ENCODE peak calls at places on chromosomes 4 and X, in four cellular contexts. One of them, this sample, is unnamed.

GRCh38 chrX:65668362-65669310 is 1.2 kb downstream of the MSN start:
- DNase-seq in K562: peak
- DNase-seq in HCT116: peak
- DNase-seq in H1: peak
- DNase-seq in this sample: no peak

GRCh38 chr4:16140520-16141249 is 56.9 kb upstream of the PROM1 start:
- DNase-seq in HCT116: peak
- DNase-seq in H1: no peak
- DNase-seq in K562: no peak
- DNase-seq in this sample: peak

GRCh38 chrX:48467331-48467761 is 2.7 kb downstream of the SLC38A5 start:
- DNase-seq in H1: no peak
- DNase-seq in K562: peak
- DNase-seq in HCT116: no peak
- DNase-seq in this sample: no peak

GRCh38 chr4:99856166-99856565 is 38.1 kb downstream of the LAMTOR3 start:
- DNase-seq in K562: no peak
- DNase-seq in H1: no peak
- DNase-seq in HCT116: peak
- DNase-seq in this sample: no peak

GRCh38 chr4:187827631-187828030 is 167.9 kb upstream of the ZFP42 start:
- DNase-seq in HCT116: no peak
- DNase-seq in H1: no peak
- DNase-seq in K562: no peak
- DNase-seq in this sample: no peak

GRCh38 chr4:76998251-76998901 is 48.8 kb downstream of the SEPTIN11 start:
- DNase-seq in K562: no peak
- DNase-seq in H1: no peak
- DNase-seq in HCT116: no peak
- DNase-seq in this sample: no peak

GRCh38 chr4:47017081-47017480 is 14.3 kb upstream of the GABRB1 start:
- DNase-seq in K562: no peak
- DNase-seq in HCT116: no peak
- DNase-seq in H1: no peak
- DNase-seq in this sample: no peak

GRCh38 chr4:53821179-53821851 is 230.0 kb upstream of the LNX1 start:
- DNase-seq in HCT116: no peak
- DNase-seq in H1: no peak
- DNase-seq in K562: no peak
- DNase-seq in this sample: no peak

GRCh38 chr4:78693777-78694456 is 82.2 kb upstream of the BMP2K start:
- DNase-seq in K562: no peak
- DNase-seq in HCT116: no peak
- DNase-seq in H1: no peak
- DNase-seq in this sample: no peak

GRCh38 chrX:13778916-13779315 is 38.0 kb downstream of the GPM6B start:
- DNase-seq in HCT116: no peak
- DNase-seq in H1: no peak
- DNase-seq in K562: no peak
- DNase-seq in this sample: no peak

GRCh38 chrX:16005899-16006298 is 117.5 kb upstream of the GRPR start:
- DNase-seq in HCT116: no peak
- DNase-seq in H1: no peak
- DNase-seq in K562: no peak
- DNase-seq in this sample: no peak

GRCh38 chr4:79442422-79442821 is 34.4 kb upstream of the GK2 start:
- DNase-seq in HCT116: no peak
- DNase-seq in K562: no peak
- DNase-seq in H1: no peak
- DNase-seq in this sample: no peak

GRCh38 chr4:108889696-108890475 is 127.0 kb upstream of the ETNPPL start:
- DNase-seq in H1: no peak
- DNase-seq in HCT116: no peak
- DNase-seq in K562: no peak
- DNase-seq in this sample: no peak

GRCh38 chr4:76301068-76301774 is 5.3 kb upstream of the STBD1 start:
- DNase-seq in K562: peak
- DNase-seq in HCT116: peak
- DNase-seq in H1: no peak
- DNase-seq in this sample: peak

GRCh38 chr4:38663021-38663800 is 788 bp upstream of the KLF3 start:
- DNase-seq in K562: no peak
- DNase-seq in HCT116: no peak
- DNase-seq in H1: peak
- DNase-seq in this sample: no peak

GRCh38 chr4:146245899-146246298 is 31.6 kb downstream of the REELD1 start:
- DNase-seq in H1: no peak
- DNase-seq in K562: no peak
- DNase-seq in HCT116: no peak
- DNase-seq in this sample: no peak

GRCh38 chr4:114005569-114006442 is 26.4 kb upstream of the ARSJ start:
- DNase-seq in K562: no peak
- DNase-seq in HCT116: no peak
- DNase-seq in H1: no peak
- DNase-seq in this sample: no peak
- TF ChIP-seq FOSL1 in K562: no peak
- TF ChIP-seq FOSL1 in HCT116: no peak
- TF ChIP-seq FOSL1 in H1: no peak
- TF ChIP-seq FOSL1 in this sample: no peak

GRCh38 chr4:184385705-184386141 is 88.6 kb downstream of the IRF2 start:
- DNase-seq in K562: no peak
- DNase-seq in H1: no peak
- DNase-seq in HCT116: no peak
- DNase-seq in this sample: peak

GRCh38 chr4:184387351-184387750 is 87.0 kb downstream of the IRF2 start:
- DNase-seq in HCT116: no peak
- DNase-seq in H1: no peak
- DNase-seq in K562: no peak
- DNase-seq in this sample: no peak

GRCh38 chr4:184388106-184388505 is 86.2 kb downstream of the IRF2 start:
- DNase-seq in K562: no peak
- DNase-seq in HCT116: no peak
- DNase-seq in H1: no peak
- DNase-seq in this sample: no peak

GRCh38 chr4:184384810-184385557 is 89.4 kb downstream of the IRF2 start:
- DNase-seq in K562: no peak
- DNase-seq in H1: no peak
- DNase-seq in HCT116: no peak
- DNase-seq in this sample: no peak

GRCh38 chr4:184386271-184386781 is 88.0 kb downstream of the IRF2 start:
- DNase-seq in HCT116: no peak
- DNase-seq in H1: no peak
- DNase-seq in K562: peak
- DNase-seq in this sample: no peak
- TF ChIP-seq FOSL1 in HCT116: no peak
- TF ChIP-seq FOSL1 in H1: no peak
- TF ChIP-seq FOSL1 in K562: peak
- TF ChIP-seq FOSL1 in this sample: no peak

DNA sequence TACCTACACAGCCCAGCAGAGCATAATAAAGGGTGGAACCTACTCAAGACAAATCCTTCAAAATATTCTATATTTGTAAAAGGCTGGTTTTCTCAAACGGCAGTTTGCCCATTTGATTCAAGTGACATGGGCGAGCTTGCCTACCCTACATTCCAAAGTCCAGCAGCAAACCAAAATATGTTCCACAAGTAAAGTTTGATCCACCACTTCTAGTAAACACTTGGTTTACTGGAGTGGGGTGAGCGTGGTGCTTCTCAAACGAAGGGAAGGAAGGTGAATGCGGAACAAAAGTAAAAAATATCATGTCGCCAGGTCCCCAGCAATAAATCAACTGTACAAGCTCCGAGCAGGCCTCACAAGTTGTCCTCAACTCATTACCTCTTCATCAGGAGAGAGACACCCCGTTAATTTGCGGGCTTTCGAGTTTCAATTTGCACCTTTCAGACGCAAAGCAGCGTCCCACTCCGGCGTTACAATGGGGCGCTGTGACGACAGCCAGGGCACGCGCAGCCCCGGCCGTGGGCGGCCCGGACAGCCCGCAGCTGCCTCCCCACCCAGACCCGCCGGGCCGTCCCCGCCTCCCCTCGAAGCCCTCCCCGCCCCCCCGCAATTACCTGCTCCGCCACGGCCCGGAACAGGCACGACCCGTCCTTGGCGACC is 1.1 kb downstream of the OTUD4 start:
- DNase-seq in H1: peak
- DNase-seq in K562: peak
- DNase-seq in HCT116: peak
- DNase-seq in this sample: peak
- TF ChIP-seq FOSL1 in H1: no peak
- TF ChIP-seq FOSL1 in K562: no peak
- TF ChIP-seq FOSL1 in HCT116: no peak
- TF ChIP-seq FOSL1 in this sample: no peak

GRCh38 chr4:40316333-40316781 is 18.8 kb upstream of the CHRNA9 start:
- DNase-seq in HCT116: no peak
- DNase-seq in H1: no peak
- DNase-seq in K562: no peak
- DNase-seq in this sample: no peak
- TF ChIP-seq FOSL1 in HCT116: no peak
- TF ChIP-seq FOSL1 in H1: no peak
- TF ChIP-seq FOSL1 in K562: no peak
- TF ChIP-seq FOSL1 in this sample: no peak

GRCh38 chr4:67697860-67698655 is 2.9 kb downstream of the UBA6 start:
- DNase-seq in K562: no peak
- DNase-seq in HCT116: no peak
- DNase-seq in H1: no peak
- DNase-seq in this sample: no peak
- TF ChIP-seq FOSL1 in K562: peak
- TF ChIP-seq FOSL1 in HCT116: no peak
- TF ChIP-seq FOSL1 in H1: no peak
- TF ChIP-seq FOSL1 in this sample: no peak

GRCh38 chr4:72375050-72375736 is 193.8 kb downstream of the ADAMTS3 start:
- DNase-seq in K562: no peak
- DNase-seq in H1: no peak
- DNase-seq in HCT116: no peak
- DNase-seq in this sample: no peak

GRCh38 chr4:72378901-72379300 is 190.1 kb downstream of the ADAMTS3 start:
- DNase-seq in H1: no peak
- DNase-seq in HCT116: no peak
- DNase-seq in K562: no peak
- DNase-seq in this sample: no peak

GRCh38 chr4:72376901-72377300 is 192.1 kb downstream of the ADAMTS3 start:
- DNase-seq in H1: no peak
- DNase-seq in HCT116: no peak
- DNase-seq in K562: no peak
- DNase-seq in this sample: no peak

GRCh38 chr4:72374156-72374555 is 194.9 kb downstream of the ADAMTS3 start:
- DNase-seq in HCT116: no peak
- DNase-seq in H1: no peak
- DNase-seq in K562: no peak
- DNase-seq in this sample: no peak

DNA sequence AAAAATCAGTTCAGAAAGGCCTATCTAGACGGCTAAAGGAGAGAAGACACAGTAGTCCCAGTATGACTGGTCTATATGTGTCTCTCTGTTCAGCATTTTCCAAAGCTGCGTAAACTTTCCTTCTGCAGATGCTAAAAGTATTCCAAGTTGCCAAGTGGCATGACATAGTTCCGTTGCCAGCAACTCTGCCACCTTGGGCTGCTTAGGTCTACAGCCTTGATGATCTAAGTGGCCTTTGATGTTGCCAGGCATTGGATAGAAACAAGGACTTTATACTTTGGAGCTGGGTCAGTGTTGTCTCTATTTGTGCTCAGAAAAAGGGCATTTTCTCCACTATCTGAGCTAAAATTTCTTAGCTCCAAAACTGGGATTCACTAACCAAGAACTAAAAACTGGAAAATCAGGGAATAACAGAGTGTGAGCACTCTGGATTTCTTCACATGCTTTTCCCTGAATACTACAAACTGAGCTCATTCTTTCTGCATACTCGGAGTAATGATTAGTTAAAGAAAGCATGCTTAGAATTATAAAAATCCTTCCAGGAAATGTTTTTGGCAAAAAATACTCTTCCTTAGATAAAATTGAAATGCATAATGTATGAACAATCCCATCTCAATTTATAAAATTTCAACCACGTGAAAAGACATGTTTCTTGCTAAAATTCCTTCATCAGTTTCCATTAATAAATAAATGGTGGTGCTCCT is 191.4 kb downstream of the ADAMTS3 start:
- DNase-seq in H1: no peak
- DNase-seq in K562: no peak
- DNase-seq in HCT116: no peak
- DNase-seq in this sample: no peak
- TF ChIP-seq FOSL1 in H1: no peak
- TF ChIP-seq FOSL1 in K562: no peak
- TF ChIP-seq FOSL1 in HCT116: no peak
- TF ChIP-seq FOSL1 in this sample: no peak

GRCh38 chr4:98358630-98359248 is 97.6 kb downstream of the RAP1GDS1 start:
- DNase-seq in K562: no peak
- DNase-seq in H1: no peak
- DNase-seq in HCT116: no peak
- DNase-seq in this sample: no peak

GRCh38 chr4:98359646-98360045 is 98.5 kb downstream of the RAP1GDS1 start:
- DNase-seq in HCT116: no peak
- DNase-seq in K562: no peak
- DNase-seq in H1: no peak
- DNase-seq in this sample: no peak

GRCh38 chr4:98369322-98369721 is 108.1 kb downstream of the RAP1GDS1 start:
- DNase-seq in HCT116: no peak
- DNase-seq in H1: no peak
- DNase-seq in K562: no peak
- DNase-seq in this sample: no peak

DNA sequence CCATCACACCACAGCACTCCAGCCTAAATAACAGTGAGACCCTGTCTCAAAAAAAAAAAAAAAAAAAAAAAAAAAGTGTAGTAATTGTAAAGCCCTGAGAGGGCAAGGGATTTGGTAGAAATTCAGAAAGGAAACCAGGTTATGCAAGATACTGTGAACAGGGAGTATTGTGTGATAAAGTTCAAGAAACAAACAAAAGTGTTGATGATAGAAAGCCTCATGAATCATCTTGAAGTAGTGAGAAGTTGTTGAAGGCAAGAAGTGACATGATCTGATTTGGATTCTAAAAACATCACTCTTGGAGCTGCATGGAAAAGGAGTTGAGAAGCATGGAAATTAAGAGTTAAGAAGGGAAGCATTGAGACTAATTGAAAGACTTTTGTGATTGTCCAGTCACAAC is 102.2 kb downstream of the RAP1GDS1 start:
- DNase-seq in HCT116: no peak
- DNase-seq in H1: no peak
- DNase-seq in K562: no peak
- DNase-seq in this sample: no peak
- TF ChIP-seq FOSL1 in HCT116: no peak
- TF ChIP-seq FOSL1 in H1: no peak
- TF ChIP-seq FOSL1 in K562: no peak
- TF ChIP-seq FOSL1 in this sample: no peak

This sample was measured in HepG2.